ENCODE peak calls at places on chromosomes 4 and X, in nine cellular contexts. One of them, this sample, is unnamed.

GRCh38 chr4:135065366-135065765 is 863.8 kb upstream of the PABPC4L start:
- DNase-seq in colonic mucosa: no peak
- DNase-seq in OCI-LY7: no peak
- DNase-seq in Caki2: no peak
- DNase-seq in stimulated activated CD8-positive, alpha-beta memory T cell treated with anti-CD3 and anti-CD28 coated beads, Interleukin-7, amount 100 ng/mL, for 48 hours: no peak
- DNase-seq in A172: peak; percentile 9
- DNase-seq in epithelial cell of esophagus: peak; percentile 2
- DNase-seq in cardiac muscle cell: no peak
- DNase-seq in neuronal stem cell: no peak
- DNase-seq in this sample: no peak

GRCh38 chr4:24664956-24665355 is 80.6 kb upstream of the DHX15 start:
- DNase-seq in colonic mucosa: no peak
- DNase-seq in OCI-LY7: no peak
- DNase-seq in Caki2: no peak
- DNase-seq in stimulated activated CD8-positive, alpha-beta memory T cell treated with anti-CD3 and anti-CD28 coated beads, Interleukin-7, amount 100 ng/mL, for 48 hours: no peak
- DNase-seq in A172: no peak
- DNase-seq in epithelial cell of esophagus: no peak
- DNase-seq in cardiac muscle cell: peak; percentile 95
- DNase-seq in neuronal stem cell: no peak
- DNase-seq in this sample: no peak

GRCh38 chrX:39899876-39900787 is 197.6 kb downstream of the BCOR start:
- DNase-seq in colonic mucosa: no peak
- DNase-seq in OCI-LY7: no peak
- DNase-seq in Caki2: no peak
- DNase-seq in stimulated activated CD8-positive, alpha-beta memory T cell treated with anti-CD3 and anti-CD28 coated beads, Interleukin-7, amount 100 ng/mL, for 48 hours: no peak
- DNase-seq in A172: no peak
- DNase-seq in epithelial cell of esophagus: peak; percentile 68
- DNase-seq in cardiac muscle cell: no peak
- DNase-seq in neuronal stem cell: no peak
- DNase-seq in this sample: no peak

GRCh38 chr4:125420499-125420898 is 105.7 kb downstream of the FAT4 start:
- DNase-seq in colonic mucosa: no peak
- DNase-seq in OCI-LY7: no peak
- DNase-seq in Caki2: peak; percentile 55
- DNase-seq in stimulated activated CD8-positive, alpha-beta memory T cell treated with anti-CD3 and anti-CD28 coated beads, Interleukin-7, amount 100 ng/mL, for 48 hours: no peak
- DNase-seq in A172: peak; percentile 1
- DNase-seq in epithelial cell of esophagus: no peak
- DNase-seq in cardiac muscle cell: no peak
- DNase-seq in neuronal stem cell: no peak
- DNase-seq in this sample: no peak

GRCh38 chr4:95255396-95256107 is 293.2 kb downstream of the UNC5C start:
- DNase-seq in colonic mucosa: no peak
- DNase-seq in OCI-LY7: no peak
- DNase-seq in Caki2: no peak
- DNase-seq in stimulated activated CD8-positive, alpha-beta memory T cell treated with anti-CD3 and anti-CD28 coated beads, Interleukin-7, amount 100 ng/mL, for 48 hours: no peak
- DNase-seq in A172: peak; percentile 14
- DNase-seq in epithelial cell of esophagus: peak; percentile 59
- DNase-seq in cardiac muscle cell: peak; percentile 84
- DNase-seq in neuronal stem cell: no peak
- DNase-seq in this sample: no peak

GRCh38 chrX:153433161-153433680 is 12.6 kb downstream of the TREX2 start:
- DNase-seq in colonic mucosa: no peak
- DNase-seq in OCI-LY7: no peak
- DNase-seq in Caki2: no peak
- DNase-seq in stimulated activated CD8-positive, alpha-beta memory T cell treated with anti-CD3 and anti-CD28 coated beads, Interleukin-7, amount 100 ng/mL, for 48 hours: no peak
- DNase-seq in A172: no peak
- DNase-seq in epithelial cell of esophagus: no peak
- DNase-seq in cardiac muscle cell: no peak
- DNase-seq in neuronal stem cell: no peak
- DNase-seq in this sample: no peak

GRCh38 chrX:69398881-69399280 is 105.2 kb upstream of the NALF2 start:
- DNase-seq in colonic mucosa: no peak
- DNase-seq in OCI-LY7: no peak
- DNase-seq in Caki2: no peak
- DNase-seq in stimulated activated CD8-positive, alpha-beta memory T cell treated with anti-CD3 and anti-CD28 coated beads, Interleukin-7, amount 100 ng/mL, for 48 hours: no peak
- DNase-seq in A172: no peak
- DNase-seq in epithelial cell of esophagus: no peak
- DNase-seq in cardiac muscle cell: no peak
- DNase-seq in neuronal stem cell: no peak
- DNase-seq in this sample: no peak

GRCh38 chr4:169440446-169440845 is 169.7 kb upstream of the SH3RF1 start:
- DNase-seq in colonic mucosa: no peak
- DNase-seq in OCI-LY7: no peak
- DNase-seq in Caki2: peak; percentile 22
- DNase-seq in stimulated activated CD8-positive, alpha-beta memory T cell treated with anti-CD3 and anti-CD28 coated beads, Interleukin-7, amount 100 ng/mL, for 48 hours: no peak
- DNase-seq in A172: no peak
- DNase-seq in epithelial cell of esophagus: no peak
- DNase-seq in cardiac muscle cell: no peak
- DNase-seq in neuronal stem cell: no peak
- DNase-seq in this sample: no peak

GRCh38 chr4:75494563-75494962 is 19.6 kb downstream of the RCHY1 start:
- DNase-seq in colonic mucosa: no peak
- DNase-seq in OCI-LY7: no peak
- DNase-seq in Caki2: no peak
- DNase-seq in stimulated activated CD8-positive, alpha-beta memory T cell treated with anti-CD3 and anti-CD28 coated beads, Interleukin-7, amount 100 ng/mL, for 48 hours: no peak
- DNase-seq in A172: peak; percentile 5
- DNase-seq in epithelial cell of esophagus: peak; percentile 65
- DNase-seq in cardiac muscle cell: peak; percentile 82
- DNase-seq in neuronal stem cell: no peak
- DNase-seq in this sample: peak; percentile 17

GRCh38 chrX:115898382-115899001 is 272.1 kb upstream of the AGTR2 start:
- DNase-seq in colonic mucosa: peak; percentile 79
- DNase-seq in OCI-LY7: peak; percentile 29
- DNase-seq in Caki2: peak; percentile 40
- DNase-seq in stimulated activated CD8-positive, alpha-beta memory T cell treated with anti-CD3 and anti-CD28 coated beads, Interleukin-7, amount 100 ng/mL, for 48 hours: no peak
- DNase-seq in A172: no peak
- DNase-seq in epithelial cell of esophagus: no peak
- DNase-seq in cardiac muscle cell: no peak
- DNase-seq in neuronal stem cell: no peak
- DNase-seq in this sample: peak; percentile 8

GRCh38 chrX:47584714-47585113 is 2.5 kb downstream of the TIMP1 start:
- DNase-seq in colonic mucosa: no peak
- DNase-seq in OCI-LY7: no peak
- DNase-seq in Caki2: no peak
- DNase-seq in stimulated activated CD8-positive, alpha-beta memory T cell treated with anti-CD3 and anti-CD28 coated beads, Interleukin-7, amount 100 ng/mL, for 48 hours: no peak
- DNase-seq in A172: no peak
- DNase-seq in epithelial cell of esophagus: no peak
- DNase-seq in cardiac muscle cell: no peak
- DNase-seq in neuronal stem cell: no peak
- DNase-seq in this sample: no peak

GRCh38 chr4:6847134-6847533 is 62.5 kb upstream of the TBC1D14 start:
- DNase-seq in colonic mucosa: no peak
- DNase-seq in OCI-LY7: no peak
- DNase-seq in Caki2: no peak
- DNase-seq in stimulated activated CD8-positive, alpha-beta memory T cell treated with anti-CD3 and anti-CD28 coated beads, Interleukin-7, amount 100 ng/mL, for 48 hours: no peak
- DNase-seq in A172: no peak
- DNase-seq in epithelial cell of esophagus: no peak
- DNase-seq in cardiac muscle cell: no peak
- DNase-seq in neuronal stem cell: no peak
- DNase-seq in this sample: no peak

GRCh38 chr4:139025841-139026240 is 10.3 kb downstream of the NOCT start:
- DNase-seq in colonic mucosa: no peak
- DNase-seq in OCI-LY7: no peak
- DNase-seq in Caki2: no peak
- DNase-seq in stimulated activated CD8-positive, alpha-beta memory T cell treated with anti-CD3 and anti-CD28 coated beads, Interleukin-7, amount 100 ng/mL, for 48 hours: no peak
- DNase-seq in A172: no peak
- DNase-seq in epithelial cell of esophagus: no peak
- DNase-seq in cardiac muscle cell: no peak
- DNase-seq in neuronal stem cell: no peak
- DNase-seq in this sample: no peak

GRCh38 chr4:113411496-113411938 is 350.0 kb downstream of the CAMK2D start:
- DNase-seq in colonic mucosa: no peak
- DNase-seq in OCI-LY7: no peak
- DNase-seq in Caki2: peak; percentile 23
- DNase-seq in stimulated activated CD8-positive, alpha-beta memory T cell treated with anti-CD3 and anti-CD28 coated beads, Interleukin-7, amount 100 ng/mL, for 48 hours: no peak
- DNase-seq in A172: peak; percentile 32
- DNase-seq in epithelial cell of esophagus: peak; percentile 94
- DNase-seq in cardiac muscle cell: peak; percentile 90
- DNase-seq in neuronal stem cell: no peak
- DNase-seq in this sample: peak; percentile 12

GRCh38 chr4:145565328-145565727 is 53.9 kb upstream of the MMAA start:
- DNase-seq in colonic mucosa: no peak
- DNase-seq in OCI-LY7: no peak
- DNase-seq in Caki2: no peak
- DNase-seq in stimulated activated CD8-positive, alpha-beta memory T cell treated with anti-CD3 and anti-CD28 coated beads, Interleukin-7, amount 100 ng/mL, for 48 hours: no peak
- DNase-seq in A172: no peak
- DNase-seq in epithelial cell of esophagus: no peak
- DNase-seq in cardiac muscle cell: no peak
- DNase-seq in neuronal stem cell: no peak
- DNase-seq in this sample: no peak

GRCh38 chr4:153905231-153905630 is 116.3 kb upstream of the SFRP2 start:
- DNase-seq in colonic mucosa: no peak
- DNase-seq in OCI-LY7: no peak
- DNase-seq in Caki2: no peak
- DNase-seq in stimulated activated CD8-positive, alpha-beta memory T cell treated with anti-CD3 and anti-CD28 coated beads, Interleukin-7, amount 100 ng/mL, for 48 hours: no peak
- DNase-seq in A172: no peak
- DNase-seq in epithelial cell of esophagus: no peak
- DNase-seq in cardiac muscle cell: no peak
- DNase-seq in neuronal stem cell: no peak
- DNase-seq in this sample: no peak

GRCh38 chrX:63713510-63713909 is 71.5 kb downstream of the ARHGEF9 start:
- DNase-seq in colonic mucosa: no peak
- DNase-seq in OCI-LY7: no peak
- DNase-seq in Caki2: no peak
- DNase-seq in stimulated activated CD8-positive, alpha-beta memory T cell treated with anti-CD3 and anti-CD28 coated beads, Interleukin-7, amount 100 ng/mL, for 48 hours: no peak
- DNase-seq in A172: no peak
- DNase-seq in epithelial cell of esophagus: peak; percentile 0
- DNase-seq in cardiac muscle cell: peak; percentile 32
- DNase-seq in neuronal stem cell: no peak
- DNase-seq in this sample: no peak

GRCh38 chr4:65007841-65008439 is 598.7 kb upstream of the TECRL start:
- DNase-seq in colonic mucosa: no peak
- DNase-seq in OCI-LY7: peak; percentile 53
- DNase-seq in Caki2: peak; percentile 23
- DNase-seq in stimulated activated CD8-positive, alpha-beta memory T cell treated with anti-CD3 and anti-CD28 coated beads, Interleukin-7, amount 100 ng/mL, for 48 hours: no peak
- DNase-seq in A172: peak; percentile 26
- DNase-seq in epithelial cell of esophagus: peak; percentile 64
- DNase-seq in cardiac muscle cell: peak; percentile 42
- DNase-seq in neuronal stem cell: peak; percentile 24
- DNase-seq in this sample: peak; percentile 48

GRCh38 chr4:127141857-127142256 is 490.9 kb upstream of the INTU start:
- DNase-seq in colonic mucosa: no peak
- DNase-seq in OCI-LY7: no peak
- DNase-seq in Caki2: no peak
- DNase-seq in stimulated activated CD8-positive, alpha-beta memory T cell treated with anti-CD3 and anti-CD28 coated beads, Interleukin-7, amount 100 ng/mL, for 48 hours: no peak
- DNase-seq in A172: no peak
- DNase-seq in epithelial cell of esophagus: peak; percentile 14
- DNase-seq in cardiac muscle cell: peak; percentile 51
- DNase-seq in neuronal stem cell: no peak
- DNase-seq in this sample: no peak

GRCh38 chrX:72349190-72349589 is 43.5 kb upstream of the CITED1 start:
- DNase-seq in colonic mucosa: no peak
- DNase-seq in OCI-LY7: no peak
- DNase-seq in Caki2: no peak
- DNase-seq in stimulated activated CD8-positive, alpha-beta memory T cell treated with anti-CD3 and anti-CD28 coated beads, Interleukin-7, amount 100 ng/mL, for 48 hours: no peak
- DNase-seq in A172: no peak
- DNase-seq in epithelial cell of esophagus: no peak
- DNase-seq in cardiac muscle cell: no peak
- DNase-seq in neuronal stem cell: no peak
- DNase-seq in this sample: no peak

GRCh38 chrX:102129473-102129872 is 4.0 kb downstream of the TCEAL2 start:
- DNase-seq in colonic mucosa: no peak
- DNase-seq in OCI-LY7: peak; percentile 1
- DNase-seq in Caki2: peak; percentile 0
- DNase-seq in stimulated activated CD8-positive, alpha-beta memory T cell treated with anti-CD3 and anti-CD28 coated beads, Interleukin-7, amount 100 ng/mL, for 48 hours: no peak
- DNase-seq in A172: no peak
- DNase-seq in epithelial cell of esophagus: peak; percentile 10
- DNase-seq in cardiac muscle cell: peak; percentile 6
- DNase-seq in neuronal stem cell: no peak
- DNase-seq in this sample: peak; percentile 2

GRCh38 chr4:111842336-111842735 is 302.9 kb upstream of the FAM241A start:
- DNase-seq in colonic mucosa: no peak
- DNase-seq in OCI-LY7: no peak
- DNase-seq in Caki2: no peak
- DNase-seq in stimulated activated CD8-positive, alpha-beta memory T cell treated with anti-CD3 and anti-CD28 coated beads, Interleukin-7, amount 100 ng/mL, for 48 hours: no peak
- DNase-seq in A172: no peak
- DNase-seq in epithelial cell of esophagus: peak; percentile 24
- DNase-seq in cardiac muscle cell: no peak
- DNase-seq in neuronal stem cell: no peak
- DNase-seq in this sample: no peak

GRCh38 chrX:152907084-152907651 is 9.3 kb downstream of the ZNF185 start:
- DNase-seq in colonic mucosa: no peak
- DNase-seq in OCI-LY7: no peak
- DNase-seq in Caki2: no peak
- DNase-seq in stimulated activated CD8-positive, alpha-beta memory T cell treated with anti-CD3 and anti-CD28 coated beads, Interleukin-7, amount 100 ng/mL, for 48 hours: no peak
- DNase-seq in A172: no peak
- DNase-seq in epithelial cell of esophagus: no peak
- DNase-seq in cardiac muscle cell: peak; percentile 67
- DNase-seq in neuronal stem cell: peak; percentile 27
- DNase-seq in this sample: no peak

GRCh38 chr4:123396294-123397275 is at the start of gene SPRY1:
- DNase-seq in colonic mucosa: peak; percentile 97
- DNase-seq in OCI-LY7: peak; percentile 76
- DNase-seq in Caki2: peak; percentile 82
- DNase-seq in stimulated activated CD8-positive, alpha-beta memory T cell treated with anti-CD3 and anti-CD28 coated beads, Interleukin-7, amount 100 ng/mL, for 48 hours: peak; percentile 63
- DNase-seq in A172: peak; percentile 79
- DNase-seq in epithelial cell of esophagus: peak; percentile 96
- DNase-seq in cardiac muscle cell: peak; percentile 98
- DNase-seq in neuronal stem cell: peak; percentile 85
- DNase-seq in this sample: peak; percentile 90

GRCh38 chr4:1792832-1793495 is at the start of gene FGFR3:
- DNase-seq in colonic mucosa: peak; percentile 60
- DNase-seq in OCI-LY7: no peak
- DNase-seq in Caki2: peak; percentile 25
- DNase-seq in stimulated activated CD8-positive, alpha-beta memory T cell treated with anti-CD3 and anti-CD28 coated beads, Interleukin-7, amount 100 ng/mL, for 48 hours: no peak
- DNase-seq in A172: no peak
- DNase-seq in epithelial cell of esophagus: peak; percentile 61
- DNase-seq in cardiac muscle cell: peak; percentile 34
- DNase-seq in neuronal stem cell: peak; percentile 58
- DNase-seq in this sample: peak; percentile 14

GRCh38 chr4:65943076-65943475 is 272.8 kb upstream of the EPHA5 start:
- DNase-seq in colonic mucosa: no peak
- DNase-seq in OCI-LY7: no peak
- DNase-seq in Caki2: peak; percentile 90
- DNase-seq in stimulated activated CD8-positive, alpha-beta memory T cell treated with anti-CD3 and anti-CD28 coated beads, Interleukin-7, amount 100 ng/mL, for 48 hours: no peak
- DNase-seq in A172: peak; percentile 82
- DNase-seq in epithelial cell of esophagus: peak; percentile 52
- DNase-seq in cardiac muscle cell: peak; percentile 80
- DNase-seq in neuronal stem cell: peak; percentile 65
- DNase-seq in this sample: peak; percentile 96

GRCh38 chr4:56512166-56512565 is 6.6 kb downstream of the ARL9 start:
- DNase-seq in colonic mucosa: no peak
- DNase-seq in OCI-LY7: no peak
- DNase-seq in Caki2: no peak
- DNase-seq in stimulated activated CD8-positive, alpha-beta memory T cell treated with anti-CD3 and anti-CD28 coated beads, Interleukin-7, amount 100 ng/mL, for 48 hours: no peak
- DNase-seq in A172: no peak
- DNase-seq in epithelial cell of esophagus: peak; percentile 58
- DNase-seq in cardiac muscle cell: peak; percentile 3
- DNase-seq in neuronal stem cell: no peak
- DNase-seq in this sample: no peak

GRCh38 chr4:123350191-123350544 is 46.4 kb upstream of the SPRY1 start:
- DNase-seq in colonic mucosa: no peak
- DNase-seq in OCI-LY7: peak; percentile 82
- DNase-seq in Caki2: no peak
- DNase-seq in stimulated activated CD8-positive, alpha-beta memory T cell treated with anti-CD3 and anti-CD28 coated beads, Interleukin-7, amount 100 ng/mL, for 48 hours: no peak
- DNase-seq in A172: no peak
- DNase-seq in epithelial cell of esophagus: peak; percentile 97
- DNase-seq in cardiac muscle cell: peak; percentile 40
- DNase-seq in neuronal stem cell: no peak
- DNase-seq in this sample: no peak

GRCh38 chr4:6137747-6138135 is 62.6 kb downstream of the JAKMIP1 start:
- DNase-seq in colonic mucosa: no peak
- DNase-seq in OCI-LY7: no peak
- DNase-seq in Caki2: no peak
- DNase-seq in stimulated activated CD8-positive, alpha-beta memory T cell treated with anti-CD3 and anti-CD28 coated beads, Interleukin-7, amount 100 ng/mL, for 48 hours: no peak
- DNase-seq in A172: no peak
- DNase-seq in epithelial cell of esophagus: no peak
- DNase-seq in cardiac muscle cell: no peak
- DNase-seq in neuronal stem cell: no peak
- DNase-seq in this sample: no peak

GRCh38 chr4:37490391-37491347 is 195.5 kb downstream of the RELL1 start:
- DNase-seq in colonic mucosa: peak; percentile 49
- DNase-seq in OCI-LY7: no peak
- DNase-seq in Caki2: no peak
- DNase-seq in stimulated activated CD8-positive, alpha-beta memory T cell treated with anti-CD3 and anti-CD28 coated beads, Interleukin-7, amount 100 ng/mL, for 48 hours: no peak
- DNase-seq in A172: no peak
- DNase-seq in epithelial cell of esophagus: no peak
- DNase-seq in cardiac muscle cell: no peak
- DNase-seq in neuronal stem cell: no peak
- DNase-seq in this sample: no peak

GRCh38 chrX:9842541-9842940 is 56.3 kb downstream of the SHROOM2 start:
- DNase-seq in colonic mucosa: peak; percentile 52
- DNase-seq in OCI-LY7: no peak
- DNase-seq in Caki2: peak; percentile 22
- DNase-seq in stimulated activated CD8-positive, alpha-beta memory T cell treated with anti-CD3 and anti-CD28 coated beads, Interleukin-7, amount 100 ng/mL, for 48 hours: no peak
- DNase-seq in A172: peak; percentile 51
- DNase-seq in epithelial cell of esophagus: no peak
- DNase-seq in cardiac muscle cell: no peak
- DNase-seq in neuronal stem cell: peak; percentile 35
- DNase-seq in this sample: no peak